ENCODE peak calls at places on chromosome 12, in five cellular contexts. Y is AG04450, A is fibroblast of lung, P is aorta, E is astrocyte of the spinal cord. F is an unnamed sample.

GRCh38 chr12:54195736-54196347 is 7.1 kb upstream of the SMUG1 start:
- DNase-seq in Y (no peak), A (peak; percentile 65), P (no peak), E (peak; percentile 40), F (no peak)

GRCh38 chr12:47686645-47687240 is 19.1 kb downstream of the RPAP3 start:
- DNase-seq in Y (peak; percentile 26), A (peak; percentile 72), P (no peak), E (peak; percentile 55), F (peak; percentile 29)

GRCh38 chr12:25712169-25712568 is 159.1 kb upstream of the LMNTD1 start:
- DNase-seq in Y (no peak), A (peak; percentile 58), P (no peak), E (no peak), F (no peak)

GRCh38 chr12:209246-209645 is 4.7 kb downstream of the SLC6A12 start:
- DNase-seq in Y (no peak), A (no peak), P (no peak), E (no peak), F (no peak)

GRCh38 chr12:42372154-42372791 is 46.3 kb downstream of the PPHLN1 start:
- DNase-seq in Y (no peak), A (peak; percentile 47), P (no peak), E (peak; percentile 28), F (peak; percentile 6)

GRCh38 chr12:25504744-25505143 is 48.3 kb downstream of the LMNTD1 start:
- DNase-seq in Y (no peak), A (no peak), P (no peak), E (no peak), F (no peak)

GRCh38 chr12:91628656-91629055 is 446.0 kb upstream of the DCN start:
- DNase-seq in Y (no peak), A (no peak), P (no peak), E (no peak), F (no peak)

GRCh38 chr12:100904270-100904669 is 109.7 kb downstream of the ANO4 start:
- DNase-seq in Y (no peak), A (no peak), P (no peak), E (no peak), F (no peak)

GRCh38 chr12:126093911-126094310 is 1028.7 kb downstream of the AACS start:
- DNase-seq in Y (no peak), A (no peak), P (no peak), E (peak; percentile 46), F (peak; percentile 4)

GRCh38 chr12:52352951-52353350 is 14.3 kb downstream of the KRT85 start:
- DNase-seq in Y (no peak), A (no peak), P (no peak), E (no peak), F (no peak)

GRCh38 chr12:8089718-8090117 is 7.6 kb downstream of the NECAP1 start:
- DNase-seq in Y (no peak), A (no peak), P (no peak), E (no peak), F (no peak)

GRCh38 chr12:93261505-93262094 is 116.1 kb upstream of the NUDT4 start:
- DNase-seq in Y (no peak), A (no peak), P (no peak), E (no peak), F (no peak)

GRCh38 chr12:51740536-51740935 is 108.0 kb downstream of the FIGNL2 start:
- DNase-seq in Y (no peak), A (no peak), P (no peak), E (no peak), F (no peak)

GRCh38 chr12:13299457-13299856 is 102.9 kb downstream of the EMP1 start:
- DNase-seq in Y (no peak), A (no peak), P (no peak), E (no peak), F (no peak)

GRCh38 chr12:122646568-122647220 is 56.5 kb downstream of the HCAR2 start:
- DNase-seq in Y (peak; percentile 60), A (peak; percentile 85), P (no peak), E (peak; percentile 78), F (no peak)

GRCh38 chr12:99670635-99671034 is 23.1 kb downstream of the GARIN6 start:
- DNase-seq in Y (no peak), A (no peak), P (no peak), E (peak; percentile 2), F (no peak)

GRCh38 chr12:71799105-71799504 is 40.5 kb upstream of the TBC1D15 start:
- DNase-seq in Y (no peak), A (peak; percentile 2), P (no peak), E (peak; percentile 16), F (no peak)

GRCh38 chr12:100799770-100800169 is 5.2 kb downstream of the ANO4 start:
- DNase-seq in Y (no peak), A (peak; percentile 59), P (no peak), E (no peak), F (no peak)

GRCh38 chr12:56867216-56867615 is 67.0 kb downstream of the SDR9C7 start:
- DNase-seq in Y (no peak), A (no peak), P (no peak), E (no peak), F (no peak)

GRCh38 chr12:96239711-96240234 is 45.6 kb downstream of the ELK3 start:
- DNase-seq in Y (no peak), A (peak; percentile 78), P (no peak), E (no peak), F (no peak)

GRCh38 chr12:123431951-123432886 is 4.3 kb downstream of the RILPL2 start:
- DNase-seq in Y (no peak), A (no peak), P (no peak), E (no peak), F (no peak)

GRCh38 chr12:75116611-75117010 is 93.0 kb downstream of the KCNC2 start:
- DNase-seq in Y (no peak), A (no peak), P (peak; percentile 32), E (no peak), F (no peak)

GRCh38 chr12:57996520-57996919 is 55.2 kb downstream of the ATP23 start:
- DNase-seq in Y (no peak), A (no peak), P (no peak), E (no peak), F (no peak)

GRCh38 chr12:52415870-52416750 is 10.0 kb upstream of the KRT82 start:
- DNase-seq in Y (peak; percentile 21), A (peak; percentile 93), P (no peak), E (peak; percentile 22), F (no peak)

GRCh38 chr12:119176267-119177055 is 2.3 kb upstream of the HSPB8 start:
- DNase-seq in Y (peak; percentile 80), A (peak; percentile 94), P (peak; percentile 98), E (peak; percentile 90), F (peak; percentile 65)

GRCh38 chr12:69908208-69908607 is 83.2 kb downstream of the MYRFL start:
- DNase-seq in Y (no peak), A (no peak), P (no peak), E (no peak), F (no peak)

GRCh38 chr12:26150737-26151450 is 26.1 kb upstream of the BHLHE41 start:
- DNase-seq in Y (peak; percentile 45), A (peak; percentile 80), P (no peak), E (peak; percentile 73), F (peak; percentile 55)

GRCh38 chr12:79691299-79692248 is 810 bp upstream of the PAWR start:
- DNase-seq in Y (peak; percentile 53), A (peak; percentile 79), P (no peak), E (peak; percentile 93), F (peak; percentile 66)

GRCh38 chr12:79690606-79691298 is at the start of gene PAWR:
- DNase-seq in Y (no peak), A (peak; percentile 64), P (peak; percentile 90), E (peak; percentile 82), F (peak; percentile 41)

GRCh38 chr12:79692860-79693605 is 2.3 kb upstream of the PAWR start:
- DNase-seq in Y (no peak), A (peak; percentile 56), P (no peak), E (peak; percentile 37), F (no peak)

GRCh38 chr12:79690156-79690605 is 583 bp downstream of the PAWR start:
- DNase-seq in Y (no peak), A (no peak), P (no peak), E (no peak), F (no peak)

GRCh38 chr12:79692249-79692619 is 1.5 kb upstream of the PAWR start:
- DNase-seq in Y (no peak), A (peak; percentile 20), P (no peak), E (no peak), F (no peak)
- H3K4me3 ChIP-seq in Y (peak overlapping the region; percentile 90), A (peak overlapping the region; percentile 70), P (peak overlapping the region; percentile 96), E (peak overlapping the region; percentile 93), F (peak overlapping the region; percentile 92)

DNA sequence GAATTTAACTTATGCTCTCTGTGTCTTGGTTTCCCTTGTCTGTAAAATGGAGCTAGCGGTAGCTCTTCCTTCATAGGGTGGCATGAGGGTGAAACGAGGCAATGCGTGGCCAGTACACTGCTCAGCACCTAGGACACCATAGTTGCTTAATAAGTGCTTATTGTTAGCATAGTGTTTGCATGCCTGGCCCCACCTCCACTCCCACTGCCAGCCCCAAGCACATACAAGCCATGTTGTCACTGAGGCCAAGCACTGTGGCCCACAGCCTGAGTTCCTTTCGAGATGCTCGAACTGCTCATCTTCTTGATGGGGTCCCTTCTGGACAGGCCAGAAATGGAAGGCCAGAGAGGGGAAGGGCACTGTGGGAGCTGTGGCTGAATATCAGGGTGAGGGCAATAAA is 839 bp downstream of the FICD start:
- DNase-seq in Y (no peak), A (no peak), P (no peak), E (no peak), F (no peak)
- H3K4me3 ChIP-seq in Y (peak overlapping the region; percentile 85), A (peak overlapping the region; percentile 70), P (peak overlapping the region; percentile 57), E (peak overlapping the region; percentile 93), F (peak overlapping the region; percentile 90)

GRCh38 chr12:49323524-49324097 is 556 bp downstream of the TROAP start:
- DNase-seq in Y (no peak), A (no peak), P (peak; percentile 57), E (no peak), F (no peak)
- H3K4me3 ChIP-seq in Y (peak overlapping the region; percentile 84), A (peak overlapping the region; percentile 75), P (no peak overlapping the region), E (peak overlapping the region; percentile 77), F (peak overlapping the region; percentile 71)

DNA sequence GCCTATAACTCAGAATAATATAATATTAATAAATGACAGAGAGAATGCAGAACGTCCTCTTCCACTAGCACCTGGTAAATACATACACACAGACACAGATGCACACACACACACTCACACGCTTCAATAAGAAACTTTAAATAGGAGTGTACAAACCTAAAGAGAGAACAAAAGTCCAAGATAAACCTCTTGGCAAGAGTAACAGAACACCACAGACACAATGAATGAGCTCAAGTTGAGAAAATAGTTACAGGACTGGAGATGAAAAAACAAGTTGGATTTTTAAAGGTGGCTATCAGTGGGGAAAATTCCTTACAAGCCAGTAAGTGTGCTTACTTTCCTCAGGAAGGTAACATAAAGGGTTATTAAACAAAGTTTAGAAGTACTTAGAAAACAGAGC is 35.2 kb downstream of the CRY1 start:
- DNase-seq in Y (no peak), A (no peak), P (no peak), E (no peak), F (no peak)
- H3K4me3 ChIP-seq in Y (no peak overlapping the region), A (no peak overlapping the region), P (no peak overlapping the region), E (no peak overlapping the region), F (no peak overlapping the region)

DNA sequence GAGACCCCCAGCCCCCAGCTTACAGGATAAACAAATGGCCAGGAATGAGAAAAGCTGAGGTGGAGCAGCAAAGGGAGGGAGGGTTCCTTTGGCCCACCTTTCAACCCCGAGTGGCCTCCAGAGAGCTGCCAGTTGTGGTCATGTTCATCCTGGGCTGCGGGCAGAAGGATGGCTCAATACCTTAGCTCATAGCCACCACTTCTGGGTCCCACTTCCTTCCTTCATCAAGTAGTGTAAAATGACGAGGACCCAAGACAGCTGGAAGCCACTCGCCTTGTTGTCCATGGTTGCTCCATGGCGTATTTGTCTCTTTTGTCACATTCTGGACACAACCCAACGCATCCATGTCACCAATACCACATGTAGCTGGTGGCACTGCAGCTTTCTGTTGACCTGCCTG is 24.2 kb downstream of the CRACR2A start:
- DNase-seq in Y (no peak), A (no peak), P (no peak), E (no peak), F (no peak)
- H3K4me3 ChIP-seq in Y (no peak overlapping the region), A (no peak overlapping the region), P (no peak overlapping the region), E (no peak overlapping the region), F (no peak overlapping the region)

GRCh38 chr12:104596128-104596799 is 139.5 kb downstream of the CHST11 start:
- DNase-seq in Y (peak; percentile 62), A (peak; percentile 92), P (no peak), E (peak; percentile 80), F (peak; percentile 59)
- H3K4me3 ChIP-seq in Y (peak overlapping the region; percentile 18), A (no peak overlapping the region), P (no peak overlapping the region), E (no peak overlapping the region), F (no peak overlapping the region)